ENCODE peak calls at places on chromosomes 6 and 20, in five cellular contexts. M is iPS DF 6.9; A is A549; N is CD8-positive, alpha-beta memory T cell; F is pancreas. D is an unnamed sample.
A peak's percentile ranks its signal among the peaks of the same experiment; 100 is the strongest.

GRCh38 chr6:88586371-88587157 is 376.9 kb downstream of the RNGTT start:
- DNase-seq in M (no peak), A (no peak), N (no peak), F (no peak), D (no peak)

GRCh38 chr6:39961178-39961577 is 26.9 kb upstream of the MOCS1 start:
- DNase-seq in M (no peak), A (no peak), N (no peak), F (no peak), D (no peak)

GRCh38 chr6:112049051-112049799 is 4.7 kb upstream of the CCN6 start:
- DNase-seq in M (no peak), A (no peak), N (no peak), F (no peak), D (no peak)

GRCh38 chr6:82084324-82084920 is 163.1 kb downstream of the IBTK start:
- DNase-seq in M (no peak), A (no peak), N (no peak), F (no peak), D (no peak)

GRCh38 chr20:17873410-17874270 is 95.0 kb downstream of the SNX5 start:
- DNase-seq in M (no peak), A (peak; percentile 68), N (no peak), F (peak; percentile 91), D (no peak)

GRCh38 chr6:2478200-2478599 is 232.8 kb upstream of the GMDS start:
- DNase-seq in M (no peak), A (no peak), N (no peak), F (no peak), D (no peak)

GRCh38 chr20:2851086-2851485 is 10.5 kb downstream of the VPS16 start:
- DNase-seq in M (no peak), A (no peak), N (no peak), F (no peak), D (no peak)

GRCh38 chr6:5084787-5085637 is at the start of gene PPP1R3G:
- DNase-seq in M (no peak), A (peak; percentile 33), N (no peak), F (no peak), D (no peak)

GRCh38 chr6:54899986-54900385 is 53.4 kb downstream of the FAM83B start:
- DNase-seq in M (no peak), A (no peak), N (no peak), F (no peak), D (no peak)

GRCh38 chr6:621916-622315 is 35.0 kb downstream of the HUS1B start:
- DNase-seq in M (no peak), A (no peak), N (no peak), F (no peak), D (no peak)

GRCh38 chr20:2417142-2417541 is 36.4 kb downstream of the TGM6 start:
- DNase-seq in M (no peak), A (no peak), N (no peak), F (no peak), D (no peak)

GRCh38 chr6:2166717-2167116 is 78.7 kb downstream of the GMDS start:
- DNase-seq in M (no peak), A (peak; percentile 45), N (no peak), F (peak; percentile 88), D (no peak)

GRCh38 chr20:6178537-6178936 is 55.7 kb upstream of the FERMT1 start:
- DNase-seq in M (peak; percentile 25), A (peak; percentile 38), N (no peak), F (no peak), D (no peak)

GRCh38 chr6:142551145-142551811 is 249.5 kb downstream of the ADGRG6 start:
- DNase-seq in M (no peak), A (peak; percentile 6), N (no peak), F (no peak), D (no peak)

GRCh38 chr6:134774244-134774643 is 175.7 kb downstream of the ALDH8A1 start:
- DNase-seq in M (no peak), A (no peak), N (no peak), F (no peak), D (no peak)

GRCh38 chr6:149259753-149260152 is 57.8 kb upstream of the TAB2 start:
- DNase-seq in M (no peak), A (no peak), N (no peak), F (no peak), D (no peak)

GRCh38 chr20:47610247-47610944 is 108.7 kb downstream of the NCOA3 start:
- DNase-seq in M (no peak), A (peak; percentile 71), N (peak; percentile 83), F (no peak), D (peak; percentile 36)

DNA sequence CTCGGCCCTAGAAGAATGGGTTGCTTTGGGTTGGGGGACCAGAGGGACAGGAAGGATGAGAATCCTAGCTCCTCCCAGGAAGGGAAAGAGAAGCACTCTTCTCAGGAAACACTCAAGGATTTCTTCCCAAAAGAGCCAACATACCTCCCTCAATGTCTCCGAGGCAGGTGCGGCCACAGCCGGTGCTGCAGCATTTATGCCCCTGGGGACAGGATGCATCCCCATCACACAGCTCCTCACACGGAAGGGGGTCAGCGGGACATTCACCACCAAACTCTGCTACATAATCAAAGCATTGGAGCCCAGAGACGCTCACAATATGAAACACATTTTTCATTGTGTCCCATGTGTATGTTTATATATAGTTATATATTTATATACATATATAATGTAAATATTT is 14.8 kb downstream of the WFDC3 start:
- DNase-seq in M (no peak), A (no peak), N (no peak), F (no peak), D (no peak)
- H3K4me1 ChIP-seq in M (no peaks in the 10 kb centered on the region), A (peaks cover 39% of the 10 kb centered on the region), N (no peaks in the 10 kb centered on the region), F (peaks cover 8% of the 10 kb centered on the region), D (no peaks in the 10 kb centered on the region)

GRCh38 chr6:108677357-108677756 is 116.6 kb downstream of the FOXO3 start:
- DNase-seq in M (no peak), A (no peak), N (no peak), F (no peak), D (no peak)
- H3K4me1 ChIP-seq in M (peaks cover 2% of the 10 kb centered on the region), A (peaks cover 19% of the 10 kb centered on the region), N (no peaks in the 10 kb centered on the region), F (peaks cover 26% of the 10 kb centered on the region), D (no peaks in the 10 kb centered on the region)

GRCh38 chr6:153012856-153013255 is 10.3 kb upstream of the MTRF1L start:
- DNase-seq in M (no peak), A (no peak), N (no peak), F (no peak), D (no peak)

GRCh38 chr6:153018355-153018754 is 15.8 kb upstream of the MTRF1L start:
- DNase-seq in M (no peak), A (no peak), N (no peak), F (no peak), D (no peak)

GRCh38 chr6:153016846-153017245 is 14.3 kb upstream of the MTRF1L start:
- DNase-seq in M (no peak), A (no peak), N (no peak), F (no peak), D (no peak)

GRCh38 chr6:153015094-153015645 is 12.7 kb upstream of the MTRF1L start:
- DNase-seq in M (no peak), A (no peak), N (no peak), F (no peak), D (no peak)

GRCh38 chr6:153013438-153013837 is 10.9 kb upstream of the MTRF1L start:
- DNase-seq in M (no peak), A (no peak), N (no peak), F (no peak), D (no peak)
- H3K4me1 ChIP-seq in M (no peaks in the 10 kb centered on the region), A (no peaks in the 10 kb centered on the region), N (no peaks in the 10 kb centered on the region), F (no peaks in the 10 kb centered on the region), D (no peaks in the 10 kb centered on the region)

GRCh38 chr6:116400376-116400775 is 29.6 kb downstream of the DSE start:
- DNase-seq in M (no peak), A (no peak), N (no peak), F (no peak), D (no peak)

GRCh38 chr6:116403205-116403604 is 32.5 kb downstream of the DSE start:
- DNase-seq in M (no peak), A (no peak), N (no peak), F (no peak), D (no peak)

GRCh38 chr6:116404706-116405105 is 34.0 kb downstream of the DSE start:
- DNase-seq in M (no peak), A (no peak), N (no peak), F (no peak), D (no peak)

GRCh38 chr6:116399287-116399686 is 28.5 kb downstream of the DSE start:
- DNase-seq in M (no peak), A (no peak), N (no peak), F (no peak), D (no peak)

GRCh38 chr6:116402108-116402507 is 31.4 kb downstream of the DSE start:
- DNase-seq in M (no peak), A (no peak), N (no peak), F (no peak), D (no peak)
- H3K4me1 ChIP-seq in M (peaks cover 4% of the 10 kb centered on the region), A (peaks cover 15% of the 10 kb centered on the region), N (no peaks in the 10 kb centered on the region), F (no peaks in the 10 kb centered on the region), D (peaks cover 2% of the 10 kb centered on the region)